ENCODE peak calls at places on chromosomes 2 and 18, in four cellular contexts. F is neural progenitor cell; A is naive thymus-derived CD4-positive, alpha-beta T cell; G is CD8-positive, alpha-beta T cell. N is an unnamed sample.
A peak's percentile ranks its signal among the peaks of the same experiment; 100 is the strongest.

GRCh38 chr2:219309278-219309677 is at the start of gene PTPRN:
- DNase-seq in F (peak; percentile 87), A (no peak), G (no peak), N (no peak)

GRCh38 chr2:19371996-19372582 is 13.7 kb upstream of the OSR1 start:
- DNase-seq in F (no peak), A (no peak), G (no peak), N (no peak)

GRCh38 chr2:240995041-240995960 is 3.1 kb upstream of the SNED1 start:
- DNase-seq in F (no peak), A (no peak), G (peak; percentile 45), N (no peak)

GRCh38 chr2:54968561-54969218 is 81.6 kb downstream of the RTN4 start:
- DNase-seq in F (no peak), A (no peak), G (no peak), N (no peak)

GRCh38 chr2:178512491-178512890 is 32.2 kb downstream of the PLEKHA3 start:
- DNase-seq in F (peak; percentile 87), A (no peak), G (no peak), N (no peak)

GRCh38 chr2:234091883-234092282 is 41.4 kb downstream of the SPP2 start:
- DNase-seq in F (no peak), A (no peak), G (no peak), N (no peak)

GRCh38 chr18:7116001-7116831 is 1.4 kb downstream of the LAMA1 start:
- DNase-seq in F (peak; percentile 90), A (no peak), G (no peak), N (no peak)

GRCh38 chr2:188046437-188046836 is 245.2 kb upstream of the GULP1 start:
- DNase-seq in F (no peak), A (no peak), G (no peak), N (no peak)

GRCh38 chr2:210072493-210072892 is 70.1 kb downstream of the RPE start:
- DNase-seq in F (peak; percentile 68), A (no peak), G (no peak), N (no peak)

GRCh38 chr2:38215511-38215910 is 139.6 kb upstream of the CYP1B1 start:
- DNase-seq in F (no peak), A (no peak), G (no peak), N (no peak)

GRCh38 chr2:163471947-163472346 is 263.9 kb downstream of the FIGN start:
- DNase-seq in F (peak; percentile 37), A (no peak), G (no peak), N (no peak)

GRCh38 chr2:101418704-101419663 is 31.7 kb upstream of the CREG2 start:
- DNase-seq in F (peak; percentile 73), A (peak; percentile 59), G (peak; percentile 65), N (peak; percentile 58)

GRCh38 chr2:176159678-176160250 is 2.7 kb downstream of the HOXD3 start:
- DNase-seq in F (peak; percentile 35), A (no peak), G (no peak), N (no peak)

GRCh38 chr2:19361325-19361990 is 3.0 kb upstream of the OSR1 start:
- DNase-seq in F (peak; percentile 75), A (no peak), G (no peak), N (no peak)

DNA sequence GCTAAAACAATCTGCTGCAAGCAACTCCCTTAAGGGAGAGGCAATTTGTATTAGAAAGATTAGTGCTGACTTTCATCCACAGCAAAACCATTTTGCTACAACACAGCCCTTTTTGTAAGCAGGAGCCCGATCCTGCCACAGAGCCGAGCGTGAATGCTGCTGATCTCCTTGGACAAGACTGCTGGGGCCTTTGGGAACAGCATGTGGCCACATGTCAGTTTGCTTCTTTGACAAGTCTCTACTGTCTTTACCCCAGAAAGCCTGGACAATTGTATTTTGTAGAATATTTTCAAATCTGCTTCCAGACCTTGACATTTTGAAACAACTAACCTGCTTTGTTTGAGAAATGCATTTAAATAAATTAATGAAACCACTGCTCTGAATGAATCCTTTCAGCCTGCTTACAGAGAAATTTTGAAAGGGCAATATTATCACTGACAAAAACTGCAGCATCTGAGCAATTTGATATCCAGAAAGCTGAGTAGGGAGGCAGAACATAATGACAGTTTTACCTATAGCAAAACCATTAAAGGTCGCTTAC is 259.3 kb downstream of the TDRD15 start:
- DNase-seq in F (peak; percentile 18), A (no peak), G (no peak), N (no peak)
- H3K27ac ChIP-seq in F (peak overlapping the region; percentile 45), A (no peak overlapping the region), G (no peak overlapping the region), N (no peak overlapping the region)

DNA sequence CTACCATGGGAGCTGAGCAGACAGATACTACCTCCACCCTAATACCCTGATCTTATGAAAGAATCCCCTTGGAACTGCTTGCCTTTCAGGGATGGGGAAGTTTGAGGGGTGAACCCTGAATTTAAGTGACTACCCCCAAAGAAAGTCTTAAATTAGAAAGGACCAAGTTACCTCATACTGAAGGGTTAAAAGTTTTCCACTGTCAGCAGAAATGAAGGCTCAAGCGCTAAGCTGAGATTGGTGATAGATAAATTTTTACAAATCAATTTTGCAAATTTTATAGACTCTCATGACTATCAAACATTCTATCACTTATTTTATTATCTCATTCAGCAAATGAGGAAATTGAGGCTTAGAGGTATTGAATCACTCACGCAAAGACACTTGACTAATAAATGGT is 233.2 kb upstream of the THSD7B start:
- DNase-seq in F (no peak), A (no peak), G (no peak), N (no peak)
- H3K4me1 ChIP-seq in F (no peaks in the 10 kb centered on the region), A (no peaks in the 10 kb centered on the region), G (no peaks in the 10 kb centered on the region), N (no peaks in the 10 kb centered on the region)

DNA sequence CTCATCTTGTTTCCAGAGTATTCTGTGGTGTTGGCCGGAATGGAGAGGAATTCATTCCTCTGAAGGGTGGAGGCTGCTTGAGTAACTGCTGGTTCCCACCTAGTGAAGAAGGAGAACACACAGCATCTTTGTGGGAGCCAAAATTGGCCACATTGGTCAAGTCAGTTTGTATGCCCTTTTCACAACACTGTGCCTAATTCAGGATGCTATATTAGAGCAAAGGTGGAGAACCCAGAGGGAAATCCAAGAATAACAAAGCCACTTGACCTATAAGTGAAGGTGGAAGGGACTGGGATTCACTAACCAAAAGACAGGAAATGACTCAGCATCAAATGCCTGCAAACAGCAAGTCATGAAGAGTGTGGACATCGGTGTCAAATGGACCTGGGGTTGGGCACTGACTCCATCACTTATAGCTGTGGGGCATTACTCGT is 27.3 kb upstream of the MLPH start:
- DNase-seq in F (no peak), A (no peak), G (no peak), N (no peak)
- H3K4me3 ChIP-seq in F (no peak overlapping the region), A (no peak overlapping the region), G (no peak overlapping the region), N (no peak overlapping the region)

DNA sequence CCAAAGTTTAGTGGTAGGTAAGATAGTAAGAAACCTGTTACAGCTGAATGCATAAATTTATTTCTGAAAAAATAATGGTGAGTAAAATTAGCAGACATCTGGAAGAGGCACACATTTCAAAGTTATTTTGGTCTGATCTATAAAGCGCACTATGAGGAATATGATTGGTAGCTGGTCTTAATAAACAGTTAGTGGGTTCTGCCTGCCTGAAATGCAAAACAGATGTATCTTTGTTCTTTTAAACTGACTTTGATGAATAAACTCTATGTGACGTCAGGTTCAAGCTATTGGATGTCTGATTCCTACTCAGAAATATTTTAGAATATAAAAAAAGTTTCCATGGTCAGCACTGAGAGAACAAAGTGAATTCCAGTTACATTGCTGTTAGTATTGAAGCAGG is 136.5 kb downstream of the TPGS2 start:
- DNase-seq in F (no peak), A (no peak), G (no peak), N (no peak)
- H3K27ac ChIP-seq in F (no peak overlapping the region), A (no peak overlapping the region), G (no peak overlapping the region), N (no peak overlapping the region)

DNA sequence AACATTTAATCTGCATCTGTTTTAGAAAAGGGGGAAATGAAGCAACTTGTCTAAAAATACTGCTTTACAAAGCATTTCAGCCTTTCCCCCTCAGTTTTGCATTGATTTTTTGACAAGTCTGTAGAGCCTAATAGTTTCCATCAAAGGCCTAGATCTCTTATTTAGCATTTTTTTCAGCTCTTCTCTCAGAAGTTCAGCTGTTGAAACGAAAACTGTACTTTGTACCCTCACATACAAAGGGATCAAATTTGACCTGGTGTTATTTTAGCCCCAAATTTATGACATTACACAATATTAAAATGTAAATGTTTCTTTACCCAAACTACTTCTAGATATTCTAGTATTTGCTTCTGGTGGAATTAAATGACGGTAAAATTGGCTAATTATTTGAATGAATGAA is 13.0 kb downstream of the YPEL5 start:
- DNase-seq in F (no peak), A (no peak), G (no peak), N (no peak)
- H3K4me1 ChIP-seq in F (no peaks in the 10 kb centered on the region), A (no peaks in the 10 kb centered on the region), G (no peaks in the 10 kb centered on the region), N (peaks cover 7% of the 10 kb centered on the region)

DNA sequence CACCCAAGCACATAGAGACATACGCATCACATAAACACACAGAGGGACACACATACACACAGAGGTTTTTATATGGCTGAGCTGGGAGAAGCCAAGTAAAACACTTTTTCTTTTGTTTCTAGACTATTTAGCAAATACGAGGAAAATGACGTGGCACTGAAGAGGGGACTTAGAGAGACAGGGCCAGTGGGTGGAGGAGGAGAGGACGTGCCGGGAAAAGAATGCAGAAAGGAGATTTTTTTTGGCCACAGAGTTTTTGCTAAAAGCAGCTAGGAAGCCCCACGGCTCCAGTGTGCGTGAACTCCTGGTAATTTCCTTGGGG is 168.5 kb upstream of the KLF7 start:
- DNase-seq in F (no peak), A (no peak), G (no peak), N (no peak)
- H3K4me3 ChIP-seq in F (peak overlapping the region; percentile 33), A (no peak overlapping the region), G (no peak overlapping the region), N (no peak overlapping the region)

GRCh38 chr2:237866119-237866621 is 6.7 kb downstream of the RAMP1 start:
- DNase-seq in F (no peak), A (no peak), G (no peak), N (no peak)
- H3K27ac ChIP-seq in F (no peak overlapping the region), A (no peak overlapping the region), G (no peak overlapping the region), N (no peak overlapping the region)

DNA sequence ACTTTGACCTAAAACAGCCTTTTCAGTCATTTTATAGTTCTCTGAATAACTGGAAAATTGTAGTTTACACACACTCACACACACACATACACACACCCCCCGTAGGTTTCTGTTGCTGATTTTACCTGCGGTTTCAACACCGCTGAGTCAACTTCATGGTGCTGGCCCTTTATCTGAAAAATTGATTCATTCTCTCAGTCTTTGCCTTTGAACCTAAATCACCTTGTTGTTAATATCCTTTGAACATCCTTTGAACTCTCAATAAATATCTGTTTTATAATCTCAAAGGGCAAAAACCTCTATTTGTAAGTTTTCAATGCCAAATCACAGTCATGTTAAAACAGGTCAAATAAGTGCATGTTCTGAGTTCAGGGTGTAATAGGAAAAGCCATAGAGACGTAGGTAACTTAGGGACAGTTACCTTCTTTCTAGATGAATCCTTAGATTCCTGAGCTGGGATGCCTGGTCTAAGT is 109.0 kb upstream of the BZW1 start:
- DNase-seq in F (no peak), A (no peak), G (no peak), N (peak; percentile 28)
- H3K4me1 ChIP-seq in F (no peaks in the 10 kb centered on the region), A (no peaks in the 10 kb centered on the region), G (no peaks in the 10 kb centered on the region), N (no peaks in the 10 kb centered on the region)

GRCh38 chr2:142592171-142592570 is 285.3 kb upstream of the KYNU start:
- DNase-seq in F (no peak), A (no peak), G (no peak), N (no peak)

GRCh38 chr2:142591408-142591807 is 286.1 kb upstream of the KYNU start:
- DNase-seq in F (no peak), A (no peak), G (no peak), N (no peak)

GRCh38 chr2:142586693-142587432 is 290.6 kb upstream of the KYNU start:
- DNase-seq in F (no peak), A (no peak), G (no peak), N (no peak)

GRCh38 chr2:142585785-142586184 is 291.7 kb upstream of the KYNU start:
- DNase-seq in F (no peak), A (no peak), G (no peak), N (no peak)

GRCh38 chr2:142588269-142588668 is 289.2 kb upstream of the KYNU start:
- DNase-seq in F (no peak), A (no peak), G (no peak), N (no peak)
- H3K4me3 ChIP-seq in F (no peak overlapping the region), A (no peak overlapping the region), G (no peak overlapping the region), N (no peak overlapping the region)

N was measured in CD8-positive, alpha-beta memory T cell.